ENCODE peak calls at places on chromosomes 16 and 17, in seven cellular contexts. C is AG09319, T is NCI-H1105, X is fibroblast of pulmonary artery, L is epithelial cell of esophagus, A is C1 segment of cervical spinal cord, E is substantia nigra. S is an unnamed sample.

GRCh38 chr17:58813712-58814111 is 58.1 kb downstream of the PPM1E start:
- DNase-seq in C (no peak), T (no peak), X (no peak), L (no peak), A (no peak), E (no peak), S (no peak)

GRCh38 chr17:46121165-46121764 is 72.0 kb downstream of the KANSL1 start:
- DNase-seq in C (no peak), T (no peak), X (peak; percentile 18), L (no peak), A (peak; percentile 37), E (no peak), S (no peak)

GRCh38 chr16:57533618-57534336 is 2.6 kb downstream of the CCDC102A start:
- DNase-seq in C (no peak), T (no peak), X (no peak), L (no peak), A (no peak), E (no peak), S (no peak)

GRCh38 chr17:41492771-41493170 is 3.1 kb upstream of the KRT36 start:
- DNase-seq in C (no peak), T (peak; percentile 70), X (peak; percentile 70), L (no peak), A (no peak), E (no peak), S (no peak)

GRCh38 chr17:37133131-37133530 is 184.4 kb downstream of the AATF start:
- DNase-seq in C (no peak), T (no peak), X (no peak), L (no peak), A (no peak), E (no peak), S (no peak)

GRCh38 chr17:40320771-40321501 is 12.0 kb downstream of the RARA start:
- DNase-seq in C (no peak), T (no peak), X (peak; percentile 57), L (no peak), A (no peak), E (no peak), S (peak; percentile 64)

GRCh38 chr17:75773121-75773807 is 8.3 kb upstream of the GALK1 start:
- DNase-seq in C (no peak), T (no peak), X (no peak), L (no peak), A (no peak), E (no peak), S (no peak)

GRCh38 chr16:87295661-87296531 is 21.3 kb downstream of the C16orf95 start:
- DNase-seq in C (no peak), T (no peak), X (no peak), L (no peak), A (no peak), E (no peak), S (no peak)

GRCh38 chr17:62343764-62344163 is 36.6 kb upstream of the EFCAB3 start:
- DNase-seq in C (no peak), T (no peak), X (no peak), L (no peak), A (no peak), E (no peak), S (peak; percentile 49)

GRCh38 chr17:64028874-64029464 is 8.5 kb upstream of the ICAM2 start:
- DNase-seq in C (peak; percentile 41), T (peak; percentile 14), X (peak; percentile 80), L (peak; percentile 77), A (peak; percentile 7), E (peak; percentile 27), S (peak; percentile 60)

GRCh38 chr16:15607700-15608396 is 35.1 kb downstream of the MARF1 start:
- DNase-seq in C (no peak), T (no peak), X (peak; percentile 39), L (peak; percentile 56), A (no peak), E (peak; percentile 12), S (no peak)

GRCh38 chr17:35540589-35541404 is 3.3 kb upstream of the SLFN12L start:
- DNase-seq in C (no peak), T (no peak), X (peak; percentile 50), L (peak; percentile 18), A (no peak), E (peak; percentile 20), S (no peak)

GRCh38 chr17:71511266-71511995 is 609.4 kb upstream of the SOX9 start:
- DNase-seq in C (no peak), T (no peak), X (no peak), L (no peak), A (no peak), E (no peak), S (no peak)

GRCh38 chr17:62627219-62627903 is at the start of gene MRC2:
- DNase-seq in C (no peak), T (no peak), X (peak; percentile 84), L (peak; percentile 68), A (no peak), E (peak; percentile 41), S (peak; percentile 55)

GRCh38 chr16:27526169-27526568 is 23.5 kb downstream of the GTF3C1 start:
- DNase-seq in C (no peak), T (peak; percentile 66), X (no peak), L (no peak), A (no peak), E (no peak), S (no peak)

GRCh38 chr16:11156401-11156800 is 99.6 kb downstream of the SOCS1 start:
- DNase-seq in C (no peak), T (no peak), X (no peak), L (no peak), A (no peak), E (no peak), S (no peak)